ENCODE peak calls at places on chromosomes 5 and 9, in six cellular contexts. D is NCI-H2171, A is right lobe of liver, U is pons, G is brain microvascular endothelial cell, K is IMR-90. P is an unnamed sample.

GRCh38 chr5:34412769-34413168 is 243.4 kb upstream of the RAI14 start:
- DNase-seq in D (no peak), A (no peak), U (no peak), G (peak; percentile 51), K (peak; percentile 65), P (no peak)

GRCh38 chr5:134656690-134657089 is 8.1 kb downstream of the SEC24A start:
- DNase-seq in D (no peak), A (no peak), U (no peak), G (no peak), K (peak; percentile 15), P (no peak)

GRCh38 chr5:76622973-76623596 is at the start of gene F2RL2:
- DNase-seq in D (no peak), A (peak; percentile 39), U (no peak), G (peak; percentile 85), K (peak; percentile 93), P (no peak)

GRCh38 chr5:132687995-132688394 is 14.2 kb downstream of the IL4 start:
- DNase-seq in D (no peak), A (no peak), U (no peak), G (no peak), K (no peak), P (no peak)

GRCh38 chr5:157858527-157859226 is at the start of gene CLINT1:
- DNase-seq in D (peak; percentile 67), A (peak; percentile 95), U (peak; percentile 88), G (peak; percentile 77), K (peak; percentile 83), P (peak; percentile 97)

GRCh38 chr9:89358376-89358775 is 40.1 kb downstream of the SECISBP2 start:
- DNase-seq in D (no peak), A (no peak), U (no peak), G (no peak), K (no peak), P (no peak)

GRCh38 chr5:136114406-136115132 is 18.1 kb upstream of the SMAD5 start:
- DNase-seq in D (no peak), A (no peak), U (no peak), G (no peak), K (no peak), P (no peak)

GRCh38 chr9:92986175-92987110 is 39.1 kb downstream of the FGD3 start:
- DNase-seq in D (no peak), A (no peak), U (peak; percentile 27), G (no peak), K (no peak), P (no peak)

GRCh38 chr9:129932303-129933151 is 97.3 kb downstream of the USP20 start:
- DNase-seq in D (no peak), A (no peak), U (peak; percentile 59), G (no peak), K (peak; percentile 10), P (no peak)

GRCh38 chr9:101572316-101572715 is 22.5 kb downstream of the PPP3R2 start:
- DNase-seq in D (no peak), A (no peak), U (no peak), G (no peak), K (no peak), P (no peak)

GRCh38 chr9:73371801-73372200 is 220.1 kb downstream of the ANXA1 start:
- DNase-seq in D (no peak), A (no peak), U (no peak), G (no peak), K (no peak), P (no peak)

GRCh38 chr9:129686736-129687135 is 21.3 kb downstream of the PRRX2 start:
- DNase-seq in D (no peak), A (no peak), U (no peak), G (no peak), K (no peak), P (no peak)

GRCh38 chr5:10201223-10201868 is 48.3 kb downstream of the ATPSCKMT start:
- DNase-seq in D (no peak), A (no peak), U (no peak), G (no peak), K (peak; percentile 7), P (no peak)

GRCh38 chr5:113187879-113188278 is 211.3 kb downstream of the DCP2 start:
- DNase-seq in D (no peak), A (no peak), U (peak; percentile 43), G (no peak), K (no peak), P (no peak)

GRCh38 chr5:171162165-171162564 is 146.9 kb upstream of the TLX3 start:
- DNase-seq in D (no peak), A (no peak), U (no peak), G (no peak), K (no peak), P (no peak)

GRCh38 chr5:123720955-123721354 is 209.0 kb downstream of the CSNK1G3 start:
- DNase-seq in D (no peak), A (no peak), U (no peak), G (peak; percentile 74), K (peak; percentile 7), P (no peak)

GRCh38 chr5:136714286-136714685 is 348.9 kb upstream of the TRPC7 start:
- DNase-seq in D (no peak), A (no peak), U (no peak), G (no peak), K (no peak), P (no peak)

GRCh38 chr5:104754311-104754995 is 1191.9 kb upstream of the NUDT12 start:
- DNase-seq in D (no peak), A (no peak), U (no peak), G (no peak), K (no peak), P (no peak)

GRCh38 chr9:117715411-117715989 is 11.3 kb downstream of the TLR4 start:
- DNase-seq in D (no peak), A (no peak), U (no peak), G (no peak), K (no peak), P (no peak)

GRCh38 chr5:103929310-103930003 is 366.9 kb upstream of the NUDT12 start:
- DNase-seq in D (no peak), A (no peak), U (no peak), G (no peak), K (no peak), P (no peak)

GRCh38 chr9:77092536-77092935 is 73.1 kb downstream of the FOXB2 start:
- DNase-seq in D (no peak), A (no peak), U (no peak), G (no peak), K (no peak), P (no peak)

GRCh38 chr5:25862276-25862675 is 1176.1 kb downstream of the CDH9 start:
- DNase-seq in D (no peak), A (no peak), U (no peak), G (no peak), K (no peak), P (no peak)

GRCh38 chr5:140877262-140877581 is 2.1 kb downstream of the PCDHA12 start:
- DNase-seq in D (no peak), A (no peak), U (no peak), G (no peak), K (no peak), P (peak; percentile 87)

GRCh38 chr9:37390759-37391158 is 31.7 kb upstream of the GRHPR start:
- DNase-seq in D (no peak), A (no peak), U (no peak), G (no peak), K (no peak), P (no peak)

GRCh38 chr9:132857031-132857430 is 21.1 kb downstream of the AK8 start:
- DNase-seq in D (no peak), A (no peak), U (no peak), G (peak; percentile 5), K (peak; percentile 72), P (no peak)

GRCh38 chr5:179827684-179828083 is 7.0 kb downstream of the SQSTM1 start:
- DNase-seq in D (no peak), A (no peak), U (no peak), G (peak; percentile 53), K (peak; percentile 73), P (no peak)

GRCh38 chr5:139212484-139212883 is 14.3 kb upstream of the SIL1 start:
- DNase-seq in D (no peak), A (no peak), U (no peak), G (no peak), K (no peak), P (no peak)

GRCh38 chr5:123441408-123441807 is 18.2 kb upstream of the CEP120 start:
- DNase-seq in D (no peak), A (no peak), U (no peak), G (no peak), K (no peak), P (no peak)

GRCh38 chr5:675111-675875 is 17.9 kb downstream of the TPPP start:
- DNase-seq in D (no peak), A (no peak), U (no peak), G (no peak), K (no peak), P (peak; percentile 73)

GRCh38 chr9:108994695-108995094 is 18.6 kb downstream of the CTNNAL1 start:
- DNase-seq in D (no peak), A (peak; percentile 44), U (no peak), G (peak; percentile 52), K (peak; percentile 58), P (no peak)

GRCh38 chr5:80154749-80155148 is 101.1 kb downstream of the SERINC5 start:
- DNase-seq in D (no peak), A (no peak), U (no peak), G (no peak), K (no peak), P (no peak)